ENCODE peak calls at places on chromosomes 7 and 10, in eight cellular contexts. V, G, H, X, B, P, M and C are unnamed samples.

GRCh38 chr10:70255329-70256299 is 22.4 kb upstream of the PPA1 start:
- DNase-seq in P (peak; percentile 24), G (no peak), X (no peak), B (no peak), H (no peak), V (peak; percentile 68), M (no peak), C (no peak)

GRCh38 chr7:142866361-142867096 is 11.7 kb downstream of the EPHB6 start:
- DNase-seq in H (no peak), V (peak; percentile 24), X (peak; percentile 57), P (peak; percentile 30), M (no peak), G (no peak), B (no peak), C (no peak)

GRCh38 chr7:7428806-7429205 is 106.9 kb downstream of the COL28A1 start:
- DNase-seq in B (no peak), G (no peak), H (no peak), P (peak; percentile 90), M (no peak), X (no peak), V (peak; percentile 16), C (no peak)

GRCh38 chr10:99658622-99659030 is 683 bp upstream of the ENTPD7 start:
- DNase-seq in P (peak; percentile 25), X (peak; percentile 15), B (peak; percentile 35), H (peak; percentile 70), V (peak; percentile 49), M (peak; percentile 42), G (no peak), C (peak; percentile 15)

GRCh38 chr10:99945286-99945685 is 64.5 kb downstream of the DNMBP start:
- DNase-seq in B (no peak), P (peak; percentile 89), G (no peak), H (no peak), X (peak; percentile 3), M (no peak), V (peak; percentile 96), C (no peak)

GRCh38 chr7:7321681-7322080 is 139.3 kb downstream of the C1GALT1 start:
- DNase-seq in B (peak; percentile 22), P (no peak), H (peak; percentile 49), V (peak; percentile 4), X (peak; percentile 10), M (no peak), G (no peak), C (peak; percentile 18)

GRCh38 chr7:130290745-130291144 is 2.2 kb upstream of the CPA4 start:
- DNase-seq in B (no peak), V (peak; percentile 67), H (no peak), M (no peak), P (no peak), G (no peak), X (no peak), C (no peak)

GRCh38 chr10:91493313-91493712 is 83.2 kb downstream of the HECTD2 start:
- DNase-seq in X (peak; percentile 19), G (no peak), P (peak; percentile 70), M (no peak), H (no peak), V (peak; percentile 64), B (no peak), C (no peak)

GRCh38 chr10:7593068-7593467 is 73.7 kb downstream of the ITIH5 start:
- DNase-seq in P (no peak), V (no peak), G (no peak), B (no peak), H (no peak), X (peak; percentile 30), M (no peak), C (no peak)

GRCh38 chr7:14698239-14698638 is 204.3 kb downstream of the DGKB start:
- DNase-seq in X (no peak), B (no peak), V (peak; percentile 25), G (no peak), P (peak; percentile 1), M (no peak), H (no peak), C (no peak)

GRCh38 chr7:114086491-114086905 is 167.7 kb upstream of the PPP1R3A start:
- DNase-seq in X (peak; percentile 30), G (peak; percentile 26), M (peak; percentile 48), P (no peak), H (no peak), V (no peak), B (peak; percentile 35), C (no peak)

GRCh38 chr7:36863901-36864701 is 139.8 kb upstream of the AOAH start:
- DNase-seq in M (no peak), G (no peak), V (no peak), B (no peak), X (peak; percentile 56), H (peak; percentile 18), P (no peak), C (no peak)

GRCh38 chr10:124733566-124734245 is 10.5 kb downstream of the FAM53B start:
- DNase-seq in V (no peak), G (no peak), M (no peak), H (no peak), B (no peak), X (peak; percentile 55), P (no peak), C (no peak)

GRCh38 chr10:90308223-90308622 is 549.6 kb downstream of the HTR7 start:
- DNase-seq in M (no peak), H (no peak), B (no peak), X (no peak), V (peak; percentile 58), P (peak; percentile 60), G (no peak), C (no peak)

GRCh38 chr10:64555609-64556008 is 1034.4 kb downstream of the REEP3 start:
- DNase-seq in G (no peak), H (no peak), X (no peak), M (no peak), B (no peak), P (no peak), V (no peak), C (no peak)

GRCh38 chr10:80599424-80599847 is 61.7 kb downstream of the SH2D4B start:
- DNase-seq in G (no peak), X (peak; percentile 88), M (no peak), B (peak; percentile 59), V (peak; percentile 62), H (no peak), P (peak; percentile 58), C (no peak)

GRCh38 chr10:119516381-119517234 is 25.9 kb downstream of the RGS10 start:
- DNase-seq in X (peak; percentile 19), H (peak; percentile 69), M (no peak), G (no peak), B (peak; percentile 83), V (no peak), P (no peak), C (peak; percentile 42)

GRCh38 chr7:53900856-53901528 is 641.2 kb upstream of the VSTM2A start:
- DNase-seq in M (no peak), H (no peak), B (no peak), V (no peak), X (no peak), G (no peak), P (no peak), C (no peak)
- TF ChIP-seq CTCF in M (no peak), H (no peak), B (no peak), V (no peak), X (no peak), G (no peak), P (no peak), C (no peak)

GRCh38 chr7:13179775-13180448 is 492.5 kb downstream of the ARL4A start:
- DNase-seq in M (no peak), V (peak; percentile 25), G (no peak), B (no peak), H (no peak), P (peak; percentile 52), X (no peak), C (no peak)

GRCh38 chr7:13181221-13181620 is 493.8 kb downstream of the ARL4A start:
- DNase-seq in P (peak; percentile 10), M (no peak), B (no peak), X (no peak), H (no peak), V (peak; percentile 3), G (no peak), C (no peak)

GRCh38 chr7:13179011-13179574 is 491.7 kb downstream of the ARL4A start:
- DNase-seq in X (peak; percentile 8), B (no peak), V (peak; percentile 27), H (no peak), M (no peak), G (no peak), P (no peak), C (no peak)
- TF ChIP-seq CTCF in X (no peak), B (peak; percentile 6), V (peak; percentile 17), H (peak; percentile 28), M (no peak), G (no peak), P (peak; percentile 18), C (no peak)

GRCh38 chr10:86727459-86727858 is 29.0 kb upstream of the BMPR1A start:
- DNase-seq in H (no peak), X (no peak), G (no peak), B (no peak), M (no peak), V (no peak), P (no peak), C (no peak)
- TF ChIP-seq CTCF in H (no peak), X (no peak), G (no peak), B (no peak), M (no peak), V (no peak), P (no peak), C (no peak)

DNA sequence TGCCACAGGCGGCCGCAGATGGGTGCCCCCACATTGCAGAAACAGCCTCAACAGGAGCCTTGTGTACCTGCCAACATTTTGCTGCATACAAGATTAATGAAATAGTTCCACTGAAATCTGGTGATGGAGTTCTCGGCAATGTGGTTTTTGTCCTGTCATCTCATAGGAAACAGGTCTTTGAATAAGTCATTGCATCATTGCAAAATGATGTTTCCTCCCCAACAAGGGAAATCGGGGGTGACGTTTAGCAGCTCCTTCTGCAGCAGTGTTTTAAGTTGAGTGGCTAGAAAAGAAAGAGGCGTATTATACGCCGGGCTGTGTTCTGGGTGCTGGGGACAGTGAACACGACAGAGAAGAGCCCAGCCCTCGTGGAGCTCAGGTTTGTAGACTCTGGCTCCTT is 177.0 kb downstream of the PRKAG2 start:
- DNase-seq in H (no peak), G (no peak), X (no peak), B (no peak), P (peak; percentile 53), V (peak; percentile 85), M (no peak), C (no peak)
- TF ChIP-seq CTCF in H (no peak), G (no peak), X (no peak), B (no peak), P (no peak), V (no peak), M (no peak), C (no peak)

GRCh38 chr10:36888925-36889573 is 236.3 kb upstream of the ANKRD30A start:
- DNase-seq in B (no peak), G (no peak), H (no peak), P (peak; percentile 13), M (no peak), V (peak; percentile 29), X (peak; percentile 68), C (no peak)
- TF ChIP-seq CTCF in B (peak; percentile 78), G (no peak), H (no peak), P (peak; percentile 33), M (no peak), V (peak; percentile 1), X (peak; percentile 10), C (no peak)

GRCh38 chr7:128794436-128794835 is 2.7 kb downstream of the CCDC136 start:
- DNase-seq in X (no peak), B (no peak), M (no peak), H (no peak), G (no peak), P (no peak), V (no peak), C (no peak)
- TF ChIP-seq CTCF in X (no peak), B (no peak), M (no peak), H (no peak), G (no peak), P (no peak), V (no peak), C (no peak)